ENCODE peak calls at places on chromosomes 2 and 18, in seven cellular contexts. One of them, this sample, is unnamed.
A peak's percentile ranks its signal among the peaks of the same experiment; 100 is the strongest.

GRCh38 chr2:84879595-84880394 is 1.1 kb downstream of the TRABD2A start:
- DNase-seq in HepG2: no peak
- DNase-seq in H1: no peak
- DNase-seq in K562: no peak
- DNase-seq in HCT116: no peak
- DNase-seq in SK-N-SH: no peak
- DNase-seq in GM12878: no peak
- DNase-seq in this sample: no peak

GRCh38 chr18:41783879-41784278 is 171.2 kb upstream of the PIK3C3 start:
- DNase-seq in SK-N-SH: no peak
- DNase-seq in K562: no peak
- DNase-seq in H1: no peak
- DNase-seq in HepG2: no peak
- DNase-seq in HCT116: no peak
- DNase-seq in GM12878: no peak
- DNase-seq in this sample: no peak

GRCh38 chr2:84878459-84878858 is 2.4 kb downstream of the TRABD2A start:
- DNase-seq in HepG2: peak; percentile 50
- DNase-seq in K562: no peak
- DNase-seq in HCT116: no peak
- DNase-seq in H1: no peak
- DNase-seq in GM12878: no peak
- DNase-seq in SK-N-SH: no peak
- DNase-seq in this sample: no peak

GRCh38 chr18:76821356-76821874 is 942 bp upstream of the ZNF236 start:
- DNase-seq in SK-N-SH: no peak
- DNase-seq in HepG2: no peak
- DNase-seq in H1: no peak
- DNase-seq in HCT116: no peak
- DNase-seq in GM12878: no peak
- DNase-seq in K562: no peak
- DNase-seq in this sample: no peak

GRCh38 chr2:11118761-11119160 is 36.5 kb upstream of the SLC66A3 start:
- DNase-seq in GM12878: no peak
- DNase-seq in HCT116: no peak
- DNase-seq in H1: no peak
- DNase-seq in K562: no peak
- DNase-seq in HepG2: no peak
- DNase-seq in SK-N-SH: no peak
- DNase-seq in this sample: no peak

GRCh38 chr2:195304310-195304709 is 352.7 kb upstream of the SLC39A10 start:
- DNase-seq in SK-N-SH: no peak
- DNase-seq in HepG2: peak; percentile 35
- DNase-seq in H1: peak; percentile 13
- DNase-seq in HCT116: peak; percentile 19
- DNase-seq in K562: no peak
- DNase-seq in GM12878: no peak
- DNase-seq in this sample: peak; percentile 48

GRCh38 chr18:13558132-13558531 is 168.2 kb downstream of the FAM210A start:
- DNase-seq in HepG2: peak; percentile 52
- DNase-seq in SK-N-SH: peak; percentile 83
- DNase-seq in HCT116: peak; percentile 31
- DNase-seq in K562: peak; percentile 50
- DNase-seq in H1: peak; percentile 34
- DNase-seq in GM12878: no peak
- DNase-seq in this sample: no peak

GRCh38 chr2:98444436-98445166 is at the start of gene INPP4A:
- DNase-seq in GM12878: no peak
- DNase-seq in SK-N-SH: peak; percentile 98
- DNase-seq in K562: peak; percentile 94
- DNase-seq in H1: no peak
- DNase-seq in HCT116: peak; percentile 21
- DNase-seq in HepG2: peak; percentile 66
- DNase-seq in this sample: peak; percentile 61

GRCh38 chr18:2983296-2983695 is 29.6 kb downstream of the LPIN2 start:
- DNase-seq in SK-N-SH: no peak
- DNase-seq in HepG2: no peak
- DNase-seq in GM12878: no peak
- DNase-seq in K562: no peak
- DNase-seq in HCT116: no peak
- DNase-seq in H1: no peak
- DNase-seq in this sample: no peak

GRCh38 chr18:54608008-54608642 is 17.1 kb downstream of the DYNAP start:
- DNase-seq in HepG2: no peak
- DNase-seq in HCT116: no peak
- DNase-seq in H1: no peak
- DNase-seq in GM12878: no peak
- DNase-seq in SK-N-SH: no peak
- DNase-seq in K562: no peak
- DNase-seq in this sample: no peak

GRCh38 chr2:30226144-30227032 is 4.9 kb upstream of the LBH start:
- DNase-seq in SK-N-SH: no peak
- DNase-seq in HepG2: no peak
- DNase-seq in H1: no peak
- DNase-seq in HCT116: no peak
- DNase-seq in GM12878: peak; percentile 53
- DNase-seq in K562: no peak
- DNase-seq in this sample: no peak

GRCh38 chr2:83900859-83901258 is 558.2 kb downstream of the SUCLG1 start:
- DNase-seq in K562: no peak
- DNase-seq in H1: no peak
- DNase-seq in GM12878: no peak
- DNase-seq in HepG2: no peak
- DNase-seq in SK-N-SH: no peak
- DNase-seq in HCT116: no peak
- DNase-seq in this sample: no peak

GRCh38 chr2:55235724-55236538 is 3.4 kb downstream of the RPS27A start:
- DNase-seq in HepG2: no peak
- DNase-seq in HCT116: no peak
- DNase-seq in H1: no peak
- DNase-seq in K562: no peak
- DNase-seq in SK-N-SH: no peak
- DNase-seq in GM12878: no peak
- DNase-seq in this sample: no peak

GRCh38 chr18:12637901-12638633 is 19.8 kb downstream of the SPIRE1 start:
- DNase-seq in HepG2: no peak
- DNase-seq in H1: no peak
- DNase-seq in GM12878: no peak
- DNase-seq in SK-N-SH: no peak
- DNase-seq in HCT116: no peak
- DNase-seq in K562: no peak
- DNase-seq in this sample: no peak

GRCh38 chr18:46366977-46367376 is 262.8 kb downstream of the HAUS1 start:
- DNase-seq in HCT116: no peak
- DNase-seq in SK-N-SH: no peak
- DNase-seq in GM12878: no peak
- DNase-seq in H1: no peak
- DNase-seq in K562: no peak
- DNase-seq in HepG2: no peak
- DNase-seq in this sample: no peak

GRCh38 chr18:24428709-24429108 is 2.2 kb downstream of the IMPACT start:
- DNase-seq in HepG2: no peak
- DNase-seq in GM12878: no peak
- DNase-seq in SK-N-SH: no peak
- DNase-seq in H1: no peak
- DNase-seq in HCT116: no peak
- DNase-seq in K562: no peak
- DNase-seq in this sample: peak; percentile 13
- TF ChIP-seq JUND in HepG2: no peak
- TF ChIP-seq JUND in GM12878: no peak
- TF ChIP-seq JUND in SK-N-SH: no peak
- TF ChIP-seq JUND in H1: no peak
- TF ChIP-seq JUND in HCT116: no peak
- TF ChIP-seq JUND in K562: no peak
- TF ChIP-seq JUND in this sample: no peak

GRCh38 chr2:47518497-47519146 is 115.7 kb downstream of the MSH2 start:
- DNase-seq in HepG2: no peak
- DNase-seq in SK-N-SH: no peak
- DNase-seq in GM12878: no peak
- DNase-seq in H1: no peak
- DNase-seq in HCT116: no peak
- DNase-seq in K562: no peak
- DNase-seq in this sample: no peak
- TF ChIP-seq JUND in HepG2: no peak
- TF ChIP-seq JUND in SK-N-SH: no peak
- TF ChIP-seq JUND in GM12878: no peak
- TF ChIP-seq JUND in H1: no peak
- TF ChIP-seq JUND in HCT116: no peak
- TF ChIP-seq JUND in K562: no peak
- TF ChIP-seq JUND in this sample: no peak

GRCh38 chr2:68710336-68710735 is 24.3 kb upstream of the ARHGAP25 start:
- DNase-seq in H1: no peak
- DNase-seq in SK-N-SH: no peak
- DNase-seq in HepG2: no peak
- DNase-seq in GM12878: no peak
- DNase-seq in K562: no peak
- DNase-seq in HCT116: no peak
- DNase-seq in this sample: no peak

GRCh38 chr2:68706637-68707036 is 28.0 kb upstream of the ARHGAP25 start:
- DNase-seq in GM12878: no peak
- DNase-seq in SK-N-SH: no peak
- DNase-seq in HCT116: no peak
- DNase-seq in K562: no peak
- DNase-seq in HepG2: no peak
- DNase-seq in H1: no peak
- DNase-seq in this sample: no peak

GRCh38 chr2:68710756-68711155 is 23.9 kb upstream of the ARHGAP25 start:
- DNase-seq in K562: no peak
- DNase-seq in HepG2: no peak
- DNase-seq in H1: no peak
- DNase-seq in GM12878: no peak
- DNase-seq in HCT116: no peak
- DNase-seq in SK-N-SH: no peak
- DNase-seq in this sample: no peak

GRCh38 chr2:68708629-68709028 is 26.0 kb upstream of the ARHGAP25 start:
- DNase-seq in H1: no peak
- DNase-seq in K562: no peak
- DNase-seq in GM12878: no peak
- DNase-seq in HepG2: no peak
- DNase-seq in HCT116: no peak
- DNase-seq in SK-N-SH: no peak
- DNase-seq in this sample: no peak

GRCh38 chr2:68709421-68709911 is 25.1 kb upstream of the ARHGAP25 start:
- DNase-seq in H1: no peak
- DNase-seq in HepG2: peak; percentile 57
- DNase-seq in K562: peak; percentile 25
- DNase-seq in GM12878: no peak
- DNase-seq in HCT116: peak; percentile 45
- DNase-seq in SK-N-SH: peak; percentile 52
- DNase-seq in this sample: peak; percentile 44
- TF ChIP-seq JUND in H1: no peak
- TF ChIP-seq JUND in HepG2: no peak
- TF ChIP-seq JUND in K562: no peak
- TF ChIP-seq JUND in GM12878: no peak
- TF ChIP-seq JUND in HCT116: no peak
- TF ChIP-seq JUND in SK-N-SH: no peak
- TF ChIP-seq JUND in this sample: no peak

DNA sequence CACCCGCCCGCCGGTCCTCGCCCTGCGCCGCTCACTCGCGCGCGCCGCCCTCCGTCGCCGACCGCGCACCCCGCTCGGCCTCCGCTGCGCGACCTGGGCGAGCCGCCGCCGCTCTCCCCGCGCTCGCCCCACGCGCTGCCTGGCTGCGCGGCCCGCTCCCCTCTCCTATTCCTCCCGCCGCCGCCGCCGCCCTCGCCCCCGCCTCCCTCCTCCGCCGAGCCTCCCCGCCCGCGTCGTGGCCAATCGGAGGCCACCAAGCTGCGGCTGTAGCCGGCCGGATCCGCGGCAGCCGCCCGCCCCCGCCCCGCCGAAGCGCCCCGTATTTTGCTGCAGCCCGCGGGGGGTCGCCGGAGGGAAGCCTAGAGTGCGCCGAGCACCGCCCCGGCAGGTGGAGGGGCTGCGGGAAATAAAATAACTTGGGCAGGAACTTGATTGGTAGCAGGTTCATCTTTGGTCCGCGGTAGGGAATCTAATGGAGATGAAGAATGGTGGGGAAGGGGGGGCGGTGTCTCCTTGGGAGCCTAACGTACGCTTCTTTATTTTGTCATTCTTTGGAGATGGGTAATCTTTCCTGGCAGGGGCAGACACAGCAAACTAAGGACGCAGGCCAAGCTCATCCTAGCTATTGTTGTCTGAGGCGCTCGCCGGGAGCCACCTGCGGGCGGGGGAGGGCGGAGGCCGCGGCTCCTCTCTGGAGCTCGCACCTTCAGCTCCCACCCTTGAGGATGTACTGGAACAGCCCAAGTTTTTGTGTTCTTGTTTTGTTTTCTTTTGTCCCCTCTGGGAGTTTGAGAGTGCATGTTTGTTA is 1.1 kb upstream of the CDH2 start:
- DNase-seq in GM12878: no peak
- DNase-seq in HepG2: peak; percentile 18
- DNase-seq in HCT116: no peak
- DNase-seq in K562: no peak
- DNase-seq in SK-N-SH: peak; percentile 93
- DNase-seq in H1: no peak
- DNase-seq in this sample: peak; percentile 37
- TF ChIP-seq JUND in GM12878: no peak
- TF ChIP-seq JUND in HepG2: no peak
- TF ChIP-seq JUND in HCT116: no peak
- TF ChIP-seq JUND in K562: no peak
- TF ChIP-seq JUND in SK-N-SH: peak; percentile 29
- TF ChIP-seq JUND in H1: no peak
- TF ChIP-seq JUND in this sample: no peak

DNA sequence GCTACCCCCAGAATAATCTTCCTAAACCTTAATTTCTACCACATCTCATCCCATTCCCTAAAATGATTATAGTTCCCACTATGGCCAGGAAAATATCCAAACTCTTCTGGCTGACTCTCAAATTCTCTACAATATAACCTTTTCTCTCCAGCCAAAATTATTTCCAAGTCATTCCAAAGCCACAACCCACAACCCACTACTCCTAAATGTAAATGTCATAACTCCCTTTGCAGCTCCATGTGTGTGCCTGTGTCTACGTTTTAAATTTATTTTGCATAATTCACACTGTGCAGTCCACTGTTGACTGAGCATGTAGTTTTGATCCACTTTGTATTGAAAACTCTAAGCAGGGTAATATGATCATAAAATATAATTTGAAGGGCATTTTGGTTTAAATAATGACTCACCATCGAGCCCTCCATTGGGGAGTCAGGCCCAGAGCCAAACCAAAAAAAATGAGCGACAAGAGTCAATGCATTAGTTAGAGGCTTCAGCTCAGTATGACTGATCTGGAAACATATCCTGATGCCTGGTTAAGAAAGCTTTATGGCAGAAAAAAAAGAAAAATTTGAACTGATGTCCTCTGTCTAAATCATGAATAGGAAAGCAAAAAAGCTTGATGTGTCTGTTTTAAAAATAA is 170.9 kb downstream of the AFF3 start:
- DNase-seq in GM12878: no peak
- DNase-seq in H1: no peak
- DNase-seq in HepG2: no peak
- DNase-seq in SK-N-SH: no peak
- DNase-seq in K562: no peak
- DNase-seq in HCT116: no peak
- DNase-seq in this sample: no peak
- TF ChIP-seq JUND in GM12878: no peak
- TF ChIP-seq JUND in H1: no peak
- TF ChIP-seq JUND in HepG2: no peak
- TF ChIP-seq JUND in SK-N-SH: no peak
- TF ChIP-seq JUND in K562: no peak
- TF ChIP-seq JUND in HCT116: no peak
- TF ChIP-seq JUND in this sample: no peak